ENCODE peak calls at places on chromosomes 3 and 15, in nine cellular contexts. T is aorta; Q is PC-3; K is IMR-90; B is breast epithelium; O is heart right ventricle; X is CD8-positive, alpha-beta memory T cell; M is colonic mucosa; H is mammary epithelial cell. P is an unnamed sample. For H3K36me3, the result is how much of the 10 kb centered on the place peaks cover.

GRCh38 chr3:5186089-5186853 is 1.2 kb upstream of the EDEM1 start:
- DNase-seq in O (no peak), T (no peak), B (no peak), H (no peak), K (no peak), Q (no peak), X (no peak), M (no peak), P (no peak)

GRCh38 chr3:113103588-113103987 is 107.8 kb upstream of the BOC start:
- DNase-seq in H (no peak), K (no peak), B (no peak), X (no peak), T (no peak), Q (no peak), O (no peak), M (no peak), P (no peak)

GRCh38 chr3:186519021-186519658 is 25.0 kb downstream of the CRYGS start:
- DNase-seq in M (no peak), X (peak), B (no peak), H (no peak), K (no peak), O (no peak), Q (no peak), T (no peak), P (no peak)

GRCh38 chr15:98650871-98651481 is 2.6 kb downstream of the IGF1R start:
- DNase-seq in B (peak), O (no peak), X (no peak), T (no peak), M (peak), K (peak), Q (peak), H (peak), P (peak)

GRCh38 chr3:59783468-59783988 is 733.7 kb upstream of the CFAP20DC start:
- DNase-seq in O (no peak), H (no peak), X (no peak), T (no peak), Q (no peak), B (no peak), K (no peak), M (no peak), P (no peak)

GRCh38 chr3:9553021-9553948 is at the start of gene LHFPL4:
- DNase-seq in K (no peak), B (no peak), T (no peak), Q (no peak), M (no peak), X (no peak), H (no peak), O (no peak), P (no peak)

GRCh38 chr3:47512416-47513124 is 942 bp downstream of the ELP6 start:
- DNase-seq in K (no peak), H (peak), M (peak), T (peak), B (peak), X (no peak), O (peak), Q (peak), P (no peak)

GRCh38 chr3:65342084-65342683 is 654.4 kb upstream of the ADAMTS9 start:
- DNase-seq in X (no peak), B (no peak), K (peak), H (peak), Q (peak), O (peak), M (peak), T (no peak), P (peak)

GRCh38 chr3:38579551-38580449 is 69.7 kb downstream of the SCN5A start:
- DNase-seq in T (peak), X (no peak), Q (no peak), M (no peak), O (peak), B (no peak), K (peak), H (no peak), P (no peak)

GRCh38 chr3:129224984-129225393 is 24.4 kb upstream of the COPG1 start:
- DNase-seq in M (peak), B (peak), Q (peak), T (peak), K (peak), O (peak), X (no peak), H (peak), P (peak)

GRCh38 chr3:71010731-71011455 is 572.6 kb downstream of the FOXP1 start:
- DNase-seq in B (no peak), H (peak), T (no peak), K (peak), X (peak), Q (no peak), O (no peak), M (no peak), P (no peak)

GRCh38 chr3:38662544-38662943 is 13.1 kb upstream of the SCN5A start:
- DNase-seq in B (no peak), Q (peak), X (no peak), H (peak), M (no peak), K (peak), T (no peak), O (no peak), P (peak)

GRCh38 chr3:164230385-164231094 is 847.8 kb downstream of the SI start:
- DNase-seq in X (no peak), Q (no peak), B (no peak), T (no peak), O (no peak), M (no peak), H (no peak), K (no peak), P (no peak)

GRCh38 chr15:76196286-76196948 is 114.9 kb downstream of the ETFA start:
- DNase-seq in B (peak), T (peak), Q (peak), O (peak), X (no peak), M (peak), H (peak), K (peak), P (peak)

GRCh38 chr3:141663993-141664392 is 74.1 kb upstream of the RNF7 start:
- DNase-seq in Q (no peak), O (peak), H (no peak), B (no peak), M (no peak), T (no peak), X (no peak), K (peak), P (no peak)

GRCh38 chr3:132730891-132731580 is 8.8 kb upstream of the NPHP3 start:
- DNase-seq in O (no peak), Q (peak), M (no peak), B (no peak), K (peak), X (no peak), H (peak), T (no peak), P (peak)

GRCh38 chr3:42653560-42654330 is at the start of gene ZBTB47:
- DNase-seq in Q (peak), B (no peak), H (peak), X (no peak), M (peak), K (no peak), T (peak), O (peak), P (no peak)

GRCh38 chr3:128875556-128876120 is 3.8 kb upstream of the ACAD9 start:
- DNase-seq in H (no peak), Q (peak), O (peak), B (no peak), K (no peak), M (peak), T (no peak), X (peak), P (peak)

GRCh38 chr3:97815149-97815917 is 6.5 kb upstream of the CRYBG3 start:
- DNase-seq in Q (peak), O (no peak), K (peak), H (peak), T (no peak), M (no peak), X (no peak), B (no peak), P (no peak)

GRCh38 chr15:51775967-51776816 is 24.8 kb downstream of the TMOD2 start:
- DNase-seq in H (peak), M (peak), B (no peak), Q (peak), T (no peak), O (no peak), X (peak), K (peak), P (peak)

GRCh38 chr15:45129651-45130129 is at the start of the genes DUOX1 and DUOXA1:
- DNase-seq in M (peak), Q (no peak), K (no peak), H (peak), B (peak), O (peak), X (no peak), T (peak), P (no peak)

GRCh38 chr3:194134231-194134756 is 1.7 kb upstream of the HES1 start:
- DNase-seq in B (no peak), X (peak), K (no peak), H (no peak), T (peak), O (peak), Q (no peak), M (no peak), P (peak)

GRCh38 chr15:93895976-93896770 is 335.2 kb upstream of the MCTP2 start:
- DNase-seq in H (no peak), X (no peak), T (no peak), K (no peak), Q (no peak), M (no peak), O (no peak), B (no peak), P (no peak)

GRCh38 chr3:53808496-53808895 is 37.7 kb downstream of the CHDH start:
- DNase-seq in O (no peak), B (no peak), Q (no peak), M (no peak), K (no peak), X (no peak), H (no peak), T (peak), P (no peak)

GRCh38 chr3:183654727-183655126 is 19.3 kb downstream of the KLHL24 start:
- DNase-seq in Q (no peak), X (no peak), K (no peak), T (no peak), B (no peak), M (no peak), O (no peak), H (no peak), P (no peak)
- H3K36me3 ChIP-seq in Q (half or more), X (under half), K (under half), T (under half), B (under half), M (under half), O (half or more), H (under half), P (under half)

GRCh38 chr3:66381621-66382020 is 119.2 kb downstream of the LRIG1 start:
- DNase-seq in M (no peak), H (no peak), B (no peak), Q (no peak), O (no peak), T (no peak), K (no peak), X (no peak), P (no peak)
- H3K36me3 ChIP-seq in M (under half), H (under half), B (under half), Q (under half), O (half or more), T (under half), K (half or more), X (half or more), P (under half)

GRCh38 chr15:80871801-80872327 is 92.7 kb downstream of the CEMIP start:
- DNase-seq in M (no peak), X (no peak), B (no peak), T (no peak), K (no peak), Q (no peak), O (no peak), H (no peak), P (no peak)

GRCh38 chr15:80876034-80876433 is 96.9 kb downstream of the CEMIP start:
- DNase-seq in T (no peak), H (no peak), M (no peak), B (no peak), O (peak), Q (no peak), X (no peak), K (no peak), P (no peak)

GRCh38 chr15:80875568-80875967 is 96.4 kb downstream of the CEMIP start:
- DNase-seq in X (no peak), K (no peak), M (no peak), B (no peak), Q (no peak), T (no peak), O (peak), H (no peak), P (no peak)

GRCh38 chr15:80870893-80871292 is 91.7 kb downstream of the CEMIP start:
- DNase-seq in Q (no peak), T (no peak), O (no peak), H (no peak), B (no peak), M (no peak), K (no peak), X (no peak), P (no peak)

GRCh38 chr15:80873568-80873967 is 94.4 kb downstream of the CEMIP start:
- DNase-seq in T (no peak), B (no peak), Q (no peak), K (no peak), X (no peak), H (no peak), O (no peak), M (no peak), P (no peak)
- H3K36me3 ChIP-seq in T (under half), B (under half), Q (under half), K (half or more), X (under half), H (under half), O (under half), M (under half), P (under half)

GRCh38 chr3:100606894-100607512 is 2.4 kb upstream of the ADGRG7 start:
- DNase-seq in B (no peak), K (no peak), T (no peak), O (no peak), H (no peak), Q (no peak), M (no peak), X (no peak), P (no peak)
- H3K36me3 ChIP-seq in B (under half), K (under half), T (under half), O (under half), H (under half), Q (under half), M (under half), X (under half), P (under half)

P was measured in A673.